ENCODE peak calls at places on chromosomes 1 and 21, in seven cellular contexts. One of them, this sample, is unnamed.

GRCh38 chr21:38794978-38795377 is 10.8 kb upstream of the ETS2 start:
- DNase-seq in upper lobe of right lung: no peak
- DNase-seq in CD4-positive, alpha-beta memory T cell: no peak
- DNase-seq in aorta: no peak
- DNase-seq in Peyer's patch: no peak
- DNase-seq in AG04450: no peak
- DNase-seq in cardiac muscle cell: no peak
- DNase-seq in this sample: no peak

GRCh38 chr1:156382561-156382960 is 13.6 kb downstream of the RHBG start:
- DNase-seq in upper lobe of right lung: no peak
- DNase-seq in CD4-positive, alpha-beta memory T cell: no peak
- DNase-seq in aorta: no peak
- DNase-seq in Peyer's patch: no peak
- DNase-seq in AG04450: no peak
- DNase-seq in cardiac muscle cell: no peak
- DNase-seq in this sample: no peak

GRCh38 chr1:180953291-180953747 is 40.6 kb downstream of the KIAA1614 start:
- DNase-seq in upper lobe of right lung: peak; percentile 61
- DNase-seq in CD4-positive, alpha-beta memory T cell: no peak
- DNase-seq in aorta: peak; percentile 45
- DNase-seq in Peyer's patch: no peak
- DNase-seq in AG04450: no peak
- DNase-seq in cardiac muscle cell: no peak
- DNase-seq in this sample: no peak

GRCh38 chr1:209621329-209621728 is 30.9 kb downstream of the LAMB3 start:
- DNase-seq in upper lobe of right lung: no peak
- DNase-seq in CD4-positive, alpha-beta memory T cell: no peak
- DNase-seq in aorta: no peak
- DNase-seq in Peyer's patch: no peak
- DNase-seq in AG04450: no peak
- DNase-seq in cardiac muscle cell: no peak
- DNase-seq in this sample: no peak

GRCh38 chr1:34858901-34859441 is 578 bp downstream of the SMIM12 start:
- DNase-seq in upper lobe of right lung: no peak
- DNase-seq in CD4-positive, alpha-beta memory T cell: peak; percentile 79
- DNase-seq in aorta: peak; percentile 62
- DNase-seq in Peyer's patch: no peak
- DNase-seq in AG04450: no peak
- DNase-seq in cardiac muscle cell: peak; percentile 16
- DNase-seq in this sample: no peak

GRCh38 chr21:45323487-45324380 is 36.0 kb upstream of the POFUT2 start:
- DNase-seq in upper lobe of right lung: peak; percentile 56
- DNase-seq in CD4-positive, alpha-beta memory T cell: no peak
- DNase-seq in aorta: peak; percentile 84
- DNase-seq in Peyer's patch: no peak
- DNase-seq in AG04450: no peak
- DNase-seq in cardiac muscle cell: no peak
- DNase-seq in this sample: no peak

GRCh38 chr1:215568287-215568692 is 1.2 kb downstream of the KCTD3 start:
- DNase-seq in upper lobe of right lung: no peak
- DNase-seq in CD4-positive, alpha-beta memory T cell: no peak
- DNase-seq in aorta: no peak
- DNase-seq in Peyer's patch: no peak
- DNase-seq in AG04450: peak; percentile 29
- DNase-seq in cardiac muscle cell: peak; percentile 20
- DNase-seq in this sample: no peak

GRCh38 chr1:158679289-158679688 is 7.2 kb downstream of the SPTA1 start:
- DNase-seq in upper lobe of right lung: no peak
- DNase-seq in CD4-positive, alpha-beta memory T cell: no peak
- DNase-seq in aorta: no peak
- DNase-seq in Peyer's patch: no peak
- DNase-seq in AG04450: no peak
- DNase-seq in cardiac muscle cell: no peak
- DNase-seq in this sample: no peak

GRCh38 chr1:246677842-246678241 is 46.4 kb upstream of the SCCPDH start:
- DNase-seq in upper lobe of right lung: no peak
- DNase-seq in CD4-positive, alpha-beta memory T cell: no peak
- DNase-seq in aorta: no peak
- DNase-seq in Peyer's patch: no peak
- DNase-seq in AG04450: no peak
- DNase-seq in cardiac muscle cell: no peak
- DNase-seq in this sample: no peak

GRCh38 chr1:54488831-54489626 is 59.0 kb upstream of the ACOT11 start:
- DNase-seq in upper lobe of right lung: peak; percentile 91
- DNase-seq in CD4-positive, alpha-beta memory T cell: peak; percentile 65
- DNase-seq in aorta: peak; percentile 86
- DNase-seq in Peyer's patch: peak; percentile 76
- DNase-seq in AG04450: peak; percentile 10
- DNase-seq in cardiac muscle cell: peak; percentile 86
- DNase-seq in this sample: peak; percentile 68

GRCh38 chr1:30334767-30335166 is 388.6 kb downstream of the MATN1 start:
- DNase-seq in upper lobe of right lung: no peak
- DNase-seq in CD4-positive, alpha-beta memory T cell: no peak
- DNase-seq in aorta: no peak
- DNase-seq in Peyer's patch: no peak
- DNase-seq in AG04450: no peak
- DNase-seq in cardiac muscle cell: no peak
- DNase-seq in this sample: no peak

GRCh38 chr1:183580281-183580682 is 10.0 kb downstream of the NCF2 start:
- DNase-seq in upper lobe of right lung: no peak
- DNase-seq in CD4-positive, alpha-beta memory T cell: no peak
- DNase-seq in aorta: no peak
- DNase-seq in Peyer's patch: peak; percentile 50
- DNase-seq in AG04450: no peak
- DNase-seq in cardiac muscle cell: peak; percentile 35
- DNase-seq in this sample: no peak

GRCh38 chr1:62084304-62084905 is 110.2 kb upstream of the L1TD1 start:
- DNase-seq in upper lobe of right lung: no peak
- DNase-seq in CD4-positive, alpha-beta memory T cell: no peak
- DNase-seq in aorta: no peak
- DNase-seq in Peyer's patch: no peak
- DNase-seq in AG04450: no peak
- DNase-seq in cardiac muscle cell: no peak
- DNase-seq in this sample: no peak

GRCh38 chr1:8343464-8344001 is 25.6 kb downstream of the SLC45A1 start:
- DNase-seq in upper lobe of right lung: peak; percentile 76
- DNase-seq in CD4-positive, alpha-beta memory T cell: no peak
- DNase-seq in aorta: peak; percentile 92
- DNase-seq in Peyer's patch: no peak
- DNase-seq in AG04450: peak; percentile 89
- DNase-seq in cardiac muscle cell: no peak
- DNase-seq in this sample: no peak

GRCh38 chr1:230124187-230125128 is 57.4 kb downstream of the GALNT2 start:
- DNase-seq in upper lobe of right lung: no peak
- DNase-seq in CD4-positive, alpha-beta memory T cell: no peak
- DNase-seq in aorta: no peak
- DNase-seq in Peyer's patch: no peak
- DNase-seq in AG04450: no peak
- DNase-seq in cardiac muscle cell: no peak
- DNase-seq in this sample: no peak

GRCh38 chr1:87154351-87154750 is 174.3 kb upstream of the LMO4 start:
- DNase-seq in upper lobe of right lung: no peak
- DNase-seq in CD4-positive, alpha-beta memory T cell: no peak
- DNase-seq in aorta: no peak
- DNase-seq in Peyer's patch: no peak
- DNase-seq in AG04450: no peak
- DNase-seq in cardiac muscle cell: no peak
- DNase-seq in this sample: no peak

GRCh38 chr1:90919900-90920299 is 101.9 kb downstream of the ZNF644 start:
- DNase-seq in upper lobe of right lung: no peak
- DNase-seq in CD4-positive, alpha-beta memory T cell: no peak
- DNase-seq in aorta: no peak
- DNase-seq in Peyer's patch: no peak
- DNase-seq in AG04450: no peak
- DNase-seq in cardiac muscle cell: no peak
- DNase-seq in this sample: no peak

GRCh38 chr1:231986631-231987291 is 360.2 kb downstream of the DISC1 start:
- DNase-seq in upper lobe of right lung: no peak
- DNase-seq in CD4-positive, alpha-beta memory T cell: no peak
- DNase-seq in aorta: no peak
- DNase-seq in Peyer's patch: no peak
- DNase-seq in AG04450: no peak
- DNase-seq in cardiac muscle cell: no peak
- DNase-seq in this sample: no peak

GRCh38 chr21:29300547-29301138 is 1.9 kb downstream of the BACH1 start:
- DNase-seq in upper lobe of right lung: no peak
- DNase-seq in CD4-positive, alpha-beta memory T cell: peak; percentile 39
- DNase-seq in aorta: no peak
- DNase-seq in Peyer's patch: no peak
- DNase-seq in AG04450: no peak
- DNase-seq in cardiac muscle cell: no peak
- DNase-seq in this sample: no peak

GRCh38 chr1:153699116-153699515 is 20.6 kb downstream of the NPR1 start:
- DNase-seq in upper lobe of right lung: no peak
- DNase-seq in CD4-positive, alpha-beta memory T cell: no peak
- DNase-seq in aorta: no peak
- DNase-seq in Peyer's patch: no peak
- DNase-seq in AG04450: no peak
- DNase-seq in cardiac muscle cell: no peak
- DNase-seq in this sample: no peak

GRCh38 chr1:171841931-171842723 is 829 bp downstream of the DNM3 start:
- DNase-seq in upper lobe of right lung: peak; percentile 63
- DNase-seq in CD4-positive, alpha-beta memory T cell: peak; percentile 43
- DNase-seq in aorta: no peak
- DNase-seq in Peyer's patch: peak; percentile 25
- DNase-seq in AG04450: no peak
- DNase-seq in cardiac muscle cell: peak; percentile 8
- DNase-seq in this sample: peak; percentile 11

GRCh38 chr1:220925707-220926106 is 46.5 kb downstream of the HLX start:
- DNase-seq in upper lobe of right lung: no peak
- DNase-seq in CD4-positive, alpha-beta memory T cell: no peak
- DNase-seq in aorta: no peak
- DNase-seq in Peyer's patch: no peak
- DNase-seq in AG04450: no peak
- DNase-seq in cardiac muscle cell: no peak
- DNase-seq in this sample: no peak

GRCh38 chr1:4702927-4703326 is 48.5 kb downstream of the AJAP1 start:
- DNase-seq in upper lobe of right lung: no peak
- DNase-seq in CD4-positive, alpha-beta memory T cell: no peak
- DNase-seq in aorta: no peak
- DNase-seq in Peyer's patch: no peak
- DNase-seq in AG04450: no peak
- DNase-seq in cardiac muscle cell: no peak
- DNase-seq in this sample: no peak

GRCh38 chr1:21734526-21734925 is 48.4 kb downstream of the USP48 start:
- DNase-seq in upper lobe of right lung: no peak
- DNase-seq in CD4-positive, alpha-beta memory T cell: no peak
- DNase-seq in aorta: no peak
- DNase-seq in Peyer's patch: no peak
- DNase-seq in AG04450: no peak
- DNase-seq in cardiac muscle cell: no peak
- DNase-seq in this sample: no peak

GRCh38 chr1:109258481-109259466 is 9.4 kb downstream of the CELSR2 start:
- DNase-seq in upper lobe of right lung: no peak
- DNase-seq in CD4-positive, alpha-beta memory T cell: peak; percentile 36
- DNase-seq in aorta: no peak
- DNase-seq in Peyer's patch: no peak
- DNase-seq in AG04450: no peak
- DNase-seq in cardiac muscle cell: no peak
- DNase-seq in this sample: no peak

GRCh38 chr21:44485254-44485793 is 30.0 kb downstream of the LRRC3 start:
- DNase-seq in upper lobe of right lung: no peak
- DNase-seq in CD4-positive, alpha-beta memory T cell: no peak
- DNase-seq in aorta: peak; percentile 69
- DNase-seq in Peyer's patch: peak; percentile 53
- DNase-seq in AG04450: no peak
- DNase-seq in cardiac muscle cell: peak; percentile 74
- DNase-seq in this sample: peak; percentile 25

GRCh38 chr1:233673947-233674431 is 60.1 kb downstream of the KCNK1 start:
- DNase-seq in upper lobe of right lung: no peak
- DNase-seq in CD4-positive, alpha-beta memory T cell: no peak
- DNase-seq in aorta: no peak
- DNase-seq in Peyer's patch: no peak
- DNase-seq in AG04450: no peak
- DNase-seq in cardiac muscle cell: no peak
- DNase-seq in this sample: no peak

GRCh38 chr1:202007279-202007678 is 3.1 kb upstream of the ELF3 start:
- DNase-seq in upper lobe of right lung: no peak
- DNase-seq in CD4-positive, alpha-beta memory T cell: no peak
- DNase-seq in aorta: no peak
- DNase-seq in Peyer's patch: no peak
- DNase-seq in AG04450: no peak
- DNase-seq in cardiac muscle cell: no peak
- DNase-seq in this sample: no peak

GRCh38 chr21:42209801-42210479 is 9.0 kb upstream of the ABCG1 start:
- DNase-seq in upper lobe of right lung: no peak
- DNase-seq in CD4-positive, alpha-beta memory T cell: no peak
- DNase-seq in aorta: no peak
- DNase-seq in Peyer's patch: peak; percentile 8
- DNase-seq in AG04450: no peak
- DNase-seq in cardiac muscle cell: no peak
- DNase-seq in this sample: no peak

GRCh38 chr21:41593784-41594138 is 85.8 kb upstream of the TMPRSS2 start:
- DNase-seq in upper lobe of right lung: peak; percentile 74
- DNase-seq in CD4-positive, alpha-beta memory T cell: no peak
- DNase-seq in aorta: no peak
- DNase-seq in Peyer's patch: no peak
- DNase-seq in AG04450: no peak
- DNase-seq in cardiac muscle cell: no peak
- DNase-seq in this sample: no peak

GRCh38 chr1:2805801-2806430 is 4.4 kb upstream of the TTC34 start:
- DNase-seq in upper lobe of right lung: no peak
- DNase-seq in CD4-positive, alpha-beta memory T cell: no peak
- DNase-seq in aorta: peak; percentile 33
- DNase-seq in Peyer's patch: no peak
- DNase-seq in AG04450: no peak
- DNase-seq in cardiac muscle cell: no peak
- DNase-seq in this sample: no peak
- H3K9me3 ChIP-seq in upper lobe of right lung: no peaks in the 10 kb centered on the region
- H3K9me3 ChIP-seq in CD4-positive, alpha-beta memory T cell: no peaks in the 10 kb centered on the region
- H3K9me3 ChIP-seq in aorta: no peaks in the 10 kb centered on the region
- H3K9me3 ChIP-seq in Peyer's patch: no peaks in the 10 kb centered on the region
- H3K9me3 ChIP-seq in AG04450: peaks cover 99% of the 10 kb centered on the region
- H3K9me3 ChIP-seq in cardiac muscle cell: no peaks in the 10 kb centered on the region
- H3K9me3 ChIP-seq in this sample: no peaks in the 10 kb centered on the region

GRCh38 chr1:40469327-40469726 is 7.8 kb upstream of the ZFP69 start:
- DNase-seq in upper lobe of right lung: no peak
- DNase-seq in CD4-positive, alpha-beta memory T cell: no peak
- DNase-seq in aorta: no peak
- DNase-seq in Peyer's patch: no peak
- DNase-seq in AG04450: no peak
- DNase-seq in cardiac muscle cell: no peak
- DNase-seq in this sample: no peak
- H3K9me3 ChIP-seq in upper lobe of right lung: peaks cover 64% of the 10 kb centered on the region
- H3K9me3 ChIP-seq in CD4-positive, alpha-beta memory T cell: peaks cover 57% of the 10 kb centered on the region
- H3K9me3 ChIP-seq in aorta: peaks cover 9% of the 10 kb centered on the region
- H3K9me3 ChIP-seq in Peyer's patch: peaks cover 2% of the 10 kb centered on the region
- H3K9me3 ChIP-seq in AG04450: peaks cover 47% of the 10 kb centered on the region
- H3K9me3 ChIP-seq in cardiac muscle cell: peaks cover 14% of the 10 kb centered on the region
- H3K9me3 ChIP-seq in this sample: peaks cover 19% of the 10 kb centered on the region

GRCh38 chr1:113805256-113805531 is 7.1 kb downstream of the RSBN1 start:
- DNase-seq in upper lobe of right lung: no peak
- DNase-seq in CD4-positive, alpha-beta memory T cell: no peak
- DNase-seq in aorta: no peak
- DNase-seq in Peyer's patch: no peak
- DNase-seq in AG04450: no peak
- DNase-seq in cardiac muscle cell: no peak
- DNase-seq in this sample: no peak
- H3K9me3 ChIP-seq in upper lobe of right lung: no peaks in the 10 kb centered on the region
- H3K9me3 ChIP-seq in CD4-positive, alpha-beta memory T cell: no peaks in the 10 kb centered on the region
- H3K9me3 ChIP-seq in aorta: no peaks in the 10 kb centered on the region
- H3K9me3 ChIP-seq in Peyer's patch: no peaks in the 10 kb centered on the region
- H3K9me3 ChIP-seq in AG04450: no peaks in the 10 kb centered on the region
- H3K9me3 ChIP-seq in cardiac muscle cell: no peaks in the 10 kb centered on the region
- H3K9me3 ChIP-seq in this sample: no peaks in the 10 kb centered on the region

GRCh38 chr1:17156108-17156507 is 36.9 kb upstream of the PADI2 start:
- DNase-seq in upper lobe of right lung: no peak
- DNase-seq in CD4-positive, alpha-beta memory T cell: no peak
- DNase-seq in aorta: no peak
- DNase-seq in Peyer's patch: no peak
- DNase-seq in AG04450: no peak
- DNase-seq in cardiac muscle cell: no peak
- DNase-seq in this sample: no peak
- H3K9me3 ChIP-seq in upper lobe of right lung: peaks cover 17% of the 10 kb centered on the region
- H3K9me3 ChIP-seq in CD4-positive, alpha-beta memory T cell: peaks cover 13% of the 10 kb centered on the region
- H3K9me3 ChIP-seq in aorta: peaks cover 12% of the 10 kb centered on the region
- H3K9me3 ChIP-seq in Peyer's patch: no peaks in the 10 kb centered on the region
- H3K9me3 ChIP-seq in AG04450: peaks cover 32% of the 10 kb centered on the region
- H3K9me3 ChIP-seq in cardiac muscle cell: no peaks in the 10 kb centered on the region
- H3K9me3 ChIP-seq in this sample: peaks cover 8% of the 10 kb centered on the region